ENCODE peak calls at places on chromosomes 11 and 22, in five cellular contexts. K is body of pancreas, S is fibroblast of the aortic adventitia, P is HFF-Myc, V is cardiac fibroblast. I is an unnamed sample.

GRCh38 chr11:2300936-2301630 is 635 bp downstream of the C11orf21 start:
- DNase-seq in K (no peak), S (no peak), P (no peak), V (no peak), I (no peak)

GRCh38 chr22:26584010-26584409 is 5.9 kb downstream of the TPST2 start:
- DNase-seq in K (no peak), S (no peak), P (no peak), V (no peak), I (no peak)

GRCh38 chr11:124643605-124644425 is 21.2 kb downstream of the TBRG1 start:
- DNase-seq in K (no peak), S (peak; percentile 99), P (no peak), V (peak; percentile 96), I (peak; percentile 95)

GRCh38 chr22:49810363-49811013 is 17.2 kb downstream of the BRD1 start:
- DNase-seq in K (no peak), S (peak; percentile 49), P (no peak), V (peak; percentile 41), I (peak; percentile 24)

GRCh38 chr22:27099896-27100295 is 442.5 kb downstream of the MIAT start:
- DNase-seq in K (no peak), S (no peak), P (no peak), V (no peak), I (no peak)

GRCh38 chr11:79313513-79313912 is 127.3 kb downstream of the TENM4 start:
- DNase-seq in K (no peak), S (no peak), P (no peak), V (no peak), I (no peak)

GRCh38 chr22:29224121-29224858 is 18.6 kb downstream of the EMID1 start:
- DNase-seq in K (no peak), S (no peak), P (no peak), V (no peak), I (no peak)

GRCh38 chr11:19557185-19557584 is 155.5 kb upstream of the NAV2 start:
- DNase-seq in K (no peak), S (no peak), P (no peak), V (no peak), I (no peak)

GRCh38 chr11:86769219-86769618 is 31.1 kb upstream of the PRSS23 start:
- DNase-seq in K (no peak), S (no peak), P (no peak), V (no peak), I (no peak)

GRCh38 chr11:19595840-19596751 is 116.5 kb upstream of the NAV2 start:
- DNase-seq in K (no peak), S (peak; percentile 93), P (peak; percentile 61), V (peak; percentile 93), I (peak; percentile 92)

GRCh38 chr22:49969751-49970527 is 9.4 kb downstream of the PIM3 start:
- DNase-seq in K (peak; percentile 23), S (no peak), P (no peak), V (no peak), I (no peak)

GRCh38 chr22:21933413-21933812 is 19.2 kb downstream of the PPM1F start:
- DNase-seq in K (no peak), S (no peak), P (no peak), V (no peak), I (no peak)

GRCh38 chr11:107276057-107276456 is 181.6 kb downstream of the CWF19L2 start:
- DNase-seq in K (no peak), S (peak; percentile 7), P (no peak), V (peak; percentile 12), I (no peak)

GRCh38 chr11:2990617-2991476 is 1.3 kb downstream of the NAP1L4 start:
- DNase-seq in K (peak; percentile 33), S (no peak), P (no peak), V (no peak), I (no peak)

DNA sequence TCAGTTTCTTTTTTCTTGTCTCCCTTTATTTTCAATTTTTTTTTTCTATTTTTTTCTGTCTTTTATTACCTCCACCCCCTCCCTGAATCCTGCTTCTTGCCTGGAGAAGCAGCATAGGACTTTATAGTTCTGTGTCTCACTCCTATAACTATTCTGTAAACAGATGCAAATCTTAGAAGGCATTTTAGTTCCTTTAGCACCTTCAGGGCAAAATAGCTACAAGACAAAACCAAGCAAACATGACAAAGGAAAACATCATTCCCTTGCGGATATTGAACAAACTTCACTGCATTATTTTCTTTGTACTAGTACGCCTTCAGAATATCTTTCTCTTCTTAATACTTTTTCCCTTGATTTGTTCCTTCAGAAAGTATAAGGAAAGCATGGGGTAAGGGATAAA is 446.2 kb upstream of the CHORDC1 start:
- DNase-seq in K (no peak), S (no peak), P (no peak), V (no peak), I (no peak)
- H3K4me3 ChIP-seq in K (no peak overlapping the region), S (no peak overlapping the region), P (no peak overlapping the region), V (no peak overlapping the region), I (no peak overlapping the region)

DNA sequence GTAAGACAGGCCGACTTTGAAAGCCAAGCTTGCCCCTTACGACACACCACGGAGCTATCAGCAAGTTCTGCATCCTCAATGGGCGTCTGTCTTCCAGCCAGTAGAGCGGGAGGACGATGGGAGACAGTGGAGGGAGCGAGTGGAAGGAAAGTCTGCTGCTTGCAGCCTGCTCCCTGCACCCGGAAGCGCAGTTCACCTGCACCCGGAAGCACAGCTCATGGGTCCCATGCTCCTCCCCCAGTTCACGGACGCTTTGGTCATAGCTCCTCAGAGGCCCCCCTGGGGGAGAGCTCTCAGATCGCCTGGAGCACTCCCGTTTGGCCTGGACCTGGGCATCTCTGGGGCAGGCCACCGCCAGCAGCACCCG is 51.3 kb downstream of the FBLN1 start:
- DNase-seq in K (no peak), S (no peak), P (no peak), V (no peak), I (no peak)
- TF ChIP-seq CTCF in K (peak; percentile 2), S (no peak), P (no peak), V (no peak), I (no peak)

GRCh38 chr11:6746086-6746618 is 25.6 kb downstream of the OR2AG2 start:
- DNase-seq in K (no peak), S (no peak), P (no peak), V (peak; percentile 6), I (no peak)

GRCh38 chr11:6745018-6745417 is 26.8 kb downstream of the OR2AG2 start:
- DNase-seq in K (no peak), S (no peak), P (no peak), V (no peak), I (no peak)

GRCh38 chr11:6747097-6747662 is 24.6 kb downstream of the OR2AG2 start:
- DNase-seq in K (no peak), S (no peak), P (no peak), V (no peak), I (no peak)

GRCh38 chr11:6745465-6746015 is 26.2 kb downstream of the OR2AG2 start:
- DNase-seq in K (no peak), S (no peak), P (no peak), V (no peak), I (no peak)

DNA sequence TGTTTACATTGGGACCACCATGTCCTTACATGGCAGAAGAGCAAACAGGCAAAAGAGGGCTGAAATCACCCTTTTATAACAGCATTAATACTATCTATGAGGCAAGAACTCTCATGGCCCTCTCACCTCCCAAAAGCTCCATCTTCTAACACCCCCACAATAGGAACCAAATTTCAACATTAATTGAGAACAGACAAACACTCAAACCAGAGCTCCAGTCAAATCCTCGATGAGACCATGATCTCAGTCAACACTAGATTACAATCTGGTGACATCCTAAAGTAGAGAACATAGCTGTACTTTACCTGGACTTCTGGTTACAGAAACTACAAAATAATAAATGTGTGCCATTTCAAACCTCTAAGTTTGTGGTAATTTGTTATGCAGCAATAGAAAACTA is 25.1 kb downstream of the OR2AG2 start:
- DNase-seq in K (no peak), S (no peak), P (no peak), V (no peak), I (no peak)
- H3K4me3 ChIP-seq in K (no peak overlapping the region), S (no peak overlapping the region), P (no peak overlapping the region), V (no peak overlapping the region), I (no peak overlapping the region)

GRCh38 chr11:68924073-68924925 is 20.6 kb downstream of the IGHMBP2 start:
- DNase-seq in K (no peak), S (no peak), P (no peak), V (no peak), I (no peak)
- TF ChIP-seq CTCF in K (no peak), S (no peak), P (no peak), V (no peak), I (no peak)

GRCh38 chr11:75351541-75352416 is at the start of gene ARRB1:
- DNase-seq in K (peak; percentile 74), S (peak; percentile 62), P (no peak), V (peak; percentile 41), I (no peak)

GRCh38 chr11:75350122-75350742 is 1.2 kb downstream of the ARRB1 start:
- DNase-seq in K (no peak), S (no peak), P (no peak), V (no peak), I (no peak)

GRCh38 chr11:75350743-75351540 is 519 bp downstream of the ARRB1 start:
- DNase-seq in K (peak; percentile 76), S (peak; percentile 40), P (no peak), V (peak; percentile 33), I (no peak)

GRCh38 chr11:75347781-75348613 is 3.5 kb downstream of the ARRB1 start:
- DNase-seq in K (no peak), S (peak; percentile 97), P (peak; percentile 98), V (peak; percentile 90), I (peak; percentile 83)

GRCh38 chr11:75349540-75350116 is 1.8 kb downstream of the ARRB1 start:
- DNase-seq in K (no peak), S (no peak), P (no peak), V (no peak), I (no peak)
- H3K4me3 ChIP-seq in K (no peak overlapping the region), S (peak overlapping the region; percentile 17), P (peak overlapping the region; percentile 72), V (peak overlapping the region; percentile 5), I (no peak overlapping the region)

GRCh38 chr11:35615911-35616900 is 2.1 kb upstream of the FJX1 start:
- DNase-seq in K (no peak), S (peak; percentile 81), P (no peak), V (peak; percentile 82), I (peak; percentile 68)

GRCh38 chr11:35619030-35619753 is 932 bp downstream of the FJX1 start:
- DNase-seq in K (peak; percentile 47), S (no peak), P (no peak), V (peak; percentile 52), I (peak; percentile 64)

GRCh38 chr11:35617687-35618496 is at the start of gene FJX1:
- DNase-seq in K (peak; percentile 51), S (peak; percentile 92), P (peak; percentile 87), V (peak; percentile 95), I (peak; percentile 93)

GRCh38 chr11:35618497-35619029 is 303 bp downstream of the FJX1 start:
- DNase-seq in K (peak; percentile 37), S (no peak), P (no peak), V (peak; percentile 41), I (no peak)

DNA sequence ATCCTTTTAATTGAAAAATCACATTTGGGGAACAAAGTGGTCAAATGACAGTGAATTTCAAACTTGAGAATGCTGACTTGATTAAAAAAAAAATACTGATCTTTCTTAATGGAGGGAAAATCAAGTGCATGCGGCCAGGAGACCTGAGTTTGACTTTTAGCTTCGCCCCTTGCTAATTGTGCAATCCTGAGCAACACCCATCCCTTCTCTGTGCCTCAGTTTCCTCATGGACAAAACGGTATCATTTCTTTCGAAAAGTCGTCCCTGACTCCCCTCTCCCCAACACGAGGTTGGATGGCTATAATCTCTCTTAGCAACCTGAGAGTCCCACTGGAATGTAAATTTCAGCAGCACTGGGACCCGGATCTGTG is 959 bp upstream of the FJX1 start:
- DNase-seq in K (no peak), S (no peak), P (no peak), V (no peak), I (no peak)
- TF ChIP-seq CTCF in K (no peak), S (no peak), P (no peak), V (no peak), I (no peak)